ENCODE peak calls at places on chromosomes 4 and X, in five cellular contexts. U, G, F, D and H are unnamed samples.

GRCh38 chr4:60605651-60606354 is 594.3 kb upstream of the ADGRL3 start:
- DNase-seq in U (no peak), G (no peak), F (no peak), D (peak; percentile 29), H (no peak)

GRCh38 chr4:155529197-155529596 is 137.5 kb upstream of the GUCY1A1 start:
- DNase-seq in U (no peak), G (no peak), F (no peak), D (peak; percentile 59), H (no peak)

GRCh38 chrX:14802943-14803710 is 69.7 kb downstream of the FANCB start:
- DNase-seq in U (no peak), G (no peak), F (no peak), D (peak; percentile 30), H (no peak)

GRCh38 chr4:47814896-47815295 is 23.0 kb downstream of the CORIN start:
- DNase-seq in U (no peak), G (no peak), F (no peak), D (peak; percentile 15), H (no peak)

GRCh38 chr4:21531048-21531447 is 417.5 kb downstream of the KCNIP4 start:
- DNase-seq in U (no peak), G (no peak), F (no peak), D (no peak), H (no peak)

GRCh38 chrX:69029696-69030245 is 135.5 kb downstream of the PJA1 start:
- DNase-seq in U (no peak), G (peak; percentile 30), F (no peak), D (no peak), H (no peak)

GRCh38 chr4:151952137-151952536 is 191.3 kb upstream of the GATB start:
- DNase-seq in U (no peak), G (no peak), F (no peak), D (no peak), H (no peak)

GRCh38 chrX:17826609-17827496 is 34.2 kb downstream of the RAI2 start:
- DNase-seq in U (no peak), G (no peak), F (no peak), D (no peak), H (no peak)

GRCh38 chrX:98338544-98338943 is 1454.8 kb downstream of the RPA4 start:
- DNase-seq in U (no peak), G (no peak), F (no peak), D (no peak), H (no peak)

GRCh38 chrX:38249965-38250364 is 29.3 kb upstream of the SRPX start:
- DNase-seq in U (no peak), G (no peak), F (no peak), D (no peak), H (no peak)

GRCh38 chrX:147376601-147377387 is 534.9 kb upstream of the FMR1 start:
- DNase-seq in U (no peak), G (no peak), F (no peak), D (no peak), H (no peak)

GRCh38 chr4:155208258-155209054 is at the start of gene NPY2R:
- DNase-seq in U (no peak), G (no peak), F (no peak), D (no peak), H (no peak)

GRCh38 chrX:119622356-119623232 is 16.4 kb upstream of the NKRF start:
- DNase-seq in U (no peak), G (no peak), F (no peak), D (peak; percentile 52), H (no peak)

GRCh38 chrX:136880003-136880451 is 498 bp downstream of the RBMX start:
- DNase-seq in U (peak; percentile 22), G (peak; percentile 44), F (no peak), D (peak; percentile 13), H (peak; percentile 12)

GRCh38 chr4:107747748-107748486 is 27.9 kb upstream of the PAPSS1 start:
- DNase-seq in U (no peak), G (no peak), F (no peak), D (no peak), H (no peak)

GRCh38 chr4:155952546-155952945 is 1.1 kb downstream of the CTSO start:
- DNase-seq in U (no peak), G (no peak), F (no peak), D (peak; percentile 31), H (no peak)

GRCh38 chr4:40594261-40595178 is 35.1 kb downstream of the RBM47 start:
- DNase-seq in U (no peak), G (no peak), F (no peak), D (peak; percentile 94), H (no peak)

GRCh38 chr4:17437396-17437795 is 74.5 kb downstream of the QDPR start:
- DNase-seq in U (no peak), G (no peak), F (no peak), D (no peak), H (no peak)

GRCh38 chrX:17833954-17834353 is 27.1 kb downstream of the RAI2 start:
- DNase-seq in U (no peak), G (no peak), F (no peak), D (no peak), H (no peak)

GRCh38 chr4:48490680-48491513 is 845 bp downstream of the ZAR1 start:
- DNase-seq in U (no peak), G (no peak), F (no peak), D (no peak), H (peak; percentile 5)

GRCh38 chrX:9708923-9709553 is 56.6 kb downstream of the GPR143 start:
- DNase-seq in U (peak; percentile 61), G (peak; percentile 77), F (peak; percentile 54), D (peak; percentile 46), H (peak; percentile 73)

GRCh38 chr4:186227221-186227620 is at the start of gene KLKB1:
- DNase-seq in U (no peak), G (no peak), F (no peak), D (peak; percentile 19), H (no peak)

GRCh38 chr4:4848540-4848939 is 10.9 kb upstream of the MSX1 start:
- DNase-seq in U (no peak), G (no peak), F (no peak), D (no peak), H (no peak)

GRCh38 chrX:10754445-10754844 is 134.1 kb upstream of the MID1 start:
- DNase-seq in U (no peak), G (no peak), F (no peak), D (no peak), H (no peak)

GRCh38 chrX:129686422-129686948 is 31.7 kb upstream of the APLN start:
- DNase-seq in U (no peak), G (peak; percentile 46), F (no peak), D (no peak), H (no peak)

GRCh38 chr4:7146059-7146763 is 46.1 kb upstream of the SORCS2 start:
- DNase-seq in U (no peak), G (no peak), F (no peak), D (no peak), H (no peak)

GRCh38 chr4:118888666-118889312 is at the start of gene SYNPO2:
- DNase-seq in U (peak; percentile 54), G (peak; percentile 86), F (peak; percentile 28), D (peak; percentile 94), H (peak; percentile 47)

GRCh38 chrX:40938418-40938817 is 146.8 kb upstream of the USP9X start:
- DNase-seq in U (no peak), G (no peak), F (no peak), D (peak; percentile 49), H (no peak)

GRCh38 chr4:184536881-184537248 is 62.5 kb upstream of the IRF2 start:
- DNase-seq in U (no peak), G (no peak), F (no peak), D (peak; percentile 17), H (no peak)

GRCh38 chr4:1027916-1028240 is 16.5 kb downstream of the FGFRL1 start:
- DNase-seq in U (no peak), G (no peak), F (no peak), D (no peak), H (no peak)